ENCODE peak calls at places on chromosome 5, in four cellular contexts. N is cardiac muscle cell, F is pancreas, I is K562. Z is an unnamed sample.

GRCh38 chr5:39167973-39168345 is 51.4 kb downstream of the FYB1 start:
- DNase-seq in N (no peak), F (no peak), I (no peak), Z (no peak)

GRCh38 chr5:95782166-95782565 is 40.4 kb downstream of the GLRX start:
- DNase-seq in N (no peak), F (no peak), I (no peak), Z (no peak)

GRCh38 chr5:60652206-60652605 is 47.8 kb downstream of the DEPDC1B start:
- DNase-seq in N (peak), F (no peak), I (no peak), Z (no peak)

GRCh38 chr5:37722236-37723146 is 117.3 kb downstream of the GDNF start:
- DNase-seq in N (peak), F (no peak), I (no peak), Z (no peak)

GRCh38 chr5:148343049-148343413 is 7.7 kb downstream of the SPINK9 start:
- DNase-seq in N (no peak), F (no peak), I (peak), Z (no peak)

GRCh38 chr5:56003633-56004032 is 8.9 kb upstream of the IL6ST start:
- DNase-seq in N (peak), F (no peak), I (no peak), Z (no peak)

GRCh38 chr5:116479776-116480675 is 94.6 kb downstream of the SEMA6A start:
- DNase-seq in N (peak), F (no peak), I (no peak), Z (no peak)

GRCh38 chr5:60959156-60959555 is 14.2 kb downstream of the NDUFAF2 start:
- DNase-seq in N (peak), F (no peak), I (no peak), Z (no peak)

GRCh38 chr5:177403194-177403825 is 2.8 kb upstream of the PFN3 start:
- DNase-seq in N (no peak), F (no peak), I (no peak), Z (peak)

GRCh38 chr5:52999357-52999949 is 10.3 kb downstream of the ITGA2 start:
- DNase-seq in N (no peak), F (no peak), I (no peak), Z (no peak)

GRCh38 chr5:111127453-111128195 is 35.5 kb downstream of the WDR36 start:
- DNase-seq in N (no peak), F (no peak), I (no peak), Z (no peak)

GRCh38 chr5:69504036-69504435 is 11.4 kb downstream of the OCLN start:
- DNase-seq in N (no peak), F (no peak), I (no peak), Z (no peak)

GRCh38 chr5:10702040-10702629 is 58.9 kb downstream of the DAP start:
- DNase-seq in N (peak), F (peak), I (peak), Z (no peak)

GRCh38 chr5:171692106-171692505 is 93.5 kb upstream of the SMIM23 start:
- DNase-seq in N (no peak), F (no peak), I (no peak), Z (no peak)

GRCh38 chr5:67989457-67989856 is 226.1 kb upstream of the PIK3R1 start:
- DNase-seq in N (peak), F (no peak), I (no peak), Z (no peak)

DNA sequence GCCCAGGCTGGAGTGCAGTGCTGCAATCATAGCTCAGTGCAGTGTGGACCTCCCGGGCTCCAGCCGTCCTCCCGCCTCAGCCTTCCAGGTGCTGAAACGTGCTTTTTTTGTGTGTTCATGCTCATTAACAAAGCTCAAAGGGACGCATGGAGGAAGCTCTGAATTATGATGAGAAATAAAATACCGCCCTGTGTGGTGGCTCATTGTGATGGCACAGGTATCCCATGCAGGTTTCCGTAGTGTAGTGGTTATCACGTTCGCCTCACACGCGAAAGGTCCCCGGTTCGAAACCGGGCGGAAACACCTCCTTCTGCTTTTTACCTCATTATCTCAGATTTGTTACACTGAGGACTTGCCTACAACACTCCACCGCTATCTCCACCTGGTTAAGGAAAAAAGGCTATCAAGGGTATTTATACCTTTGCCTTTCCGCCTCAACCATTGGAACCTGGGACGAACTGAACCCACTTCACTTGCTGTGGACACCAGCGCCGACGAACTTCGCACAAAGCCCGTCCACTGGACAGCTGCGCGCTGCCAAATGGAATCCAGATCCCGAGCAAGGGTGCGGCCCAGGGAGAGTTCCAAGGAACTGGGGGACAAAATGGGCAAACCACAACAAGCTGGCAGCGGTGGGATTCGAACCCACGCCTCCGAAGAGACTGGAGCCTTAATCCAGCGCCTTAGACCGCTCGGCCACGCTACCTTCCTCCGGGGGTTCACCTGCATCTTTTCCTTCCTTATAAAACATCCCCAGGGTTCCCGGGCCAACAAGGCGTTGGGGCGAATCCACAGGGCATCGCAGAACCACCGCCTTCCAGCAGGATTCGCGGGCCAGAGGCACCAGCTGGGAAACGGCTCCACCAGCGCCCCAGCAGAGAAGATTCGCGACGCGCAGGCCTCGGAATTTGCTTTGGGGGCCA is 26.3 kb downstream of the OR2V2 start:
- DNase-seq in N (peak), F (no peak), I (peak), Z (no peak)
- TF ChIP-seq CTCF in N (no peak), F (no peak), I (no peak), Z (peak)

DNA sequence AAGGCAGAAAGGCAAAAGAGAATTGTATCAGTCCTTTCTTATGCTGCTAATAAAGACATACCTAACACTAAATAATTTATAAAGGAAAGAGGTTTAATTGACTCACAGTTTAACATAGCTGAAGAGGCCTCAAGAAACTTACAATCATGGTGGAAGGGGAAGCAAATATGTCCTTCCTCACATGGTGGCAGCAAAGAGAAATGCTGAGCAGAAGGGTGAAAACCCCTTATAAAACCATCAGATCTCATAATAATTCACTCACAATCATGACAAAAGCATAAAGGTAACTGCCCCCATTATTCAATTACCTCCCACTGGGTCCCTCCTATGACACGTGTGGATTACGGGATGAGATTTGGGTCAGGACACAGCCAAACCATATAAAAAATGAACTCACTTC is 312.5 kb upstream of the PTGER4 start:
- DNase-seq in N (peak), F (no peak), I (no peak), Z (no peak)
- TF ChIP-seq CTCF in N (peak), F (no peak), I (no peak), Z (no peak)

GRCh38 chr5:125654392-125654791 is 768.8 kb upstream of the GRAMD2B start:
- DNase-seq in N (no peak), F (no peak), I (no peak), Z (no peak)
- TF ChIP-seq CTCF in N (no peak), F (no peak), I (no peak), Z (no peak)

GRCh38 chr5:72117281-72117680 is 10.0 kb downstream of the MAP1B start:
- DNase-seq in N (no peak), F (no peak), I (no peak), Z (no peak)

GRCh38 chr5:72109625-72110024 is 2.4 kb downstream of the MAP1B start:
- DNase-seq in N (peak), F (no peak), I (no peak), Z (no peak)

GRCh38 chr5:72110401-72111013 is 3.2 kb downstream of the MAP1B start:
- DNase-seq in N (peak), F (no peak), I (no peak), Z (no peak)

GRCh38 chr5:72115277-72115676 is 8.0 kb downstream of the MAP1B start:
- DNase-seq in N (no peak), F (no peak), I (no peak), Z (no peak)

DNA sequence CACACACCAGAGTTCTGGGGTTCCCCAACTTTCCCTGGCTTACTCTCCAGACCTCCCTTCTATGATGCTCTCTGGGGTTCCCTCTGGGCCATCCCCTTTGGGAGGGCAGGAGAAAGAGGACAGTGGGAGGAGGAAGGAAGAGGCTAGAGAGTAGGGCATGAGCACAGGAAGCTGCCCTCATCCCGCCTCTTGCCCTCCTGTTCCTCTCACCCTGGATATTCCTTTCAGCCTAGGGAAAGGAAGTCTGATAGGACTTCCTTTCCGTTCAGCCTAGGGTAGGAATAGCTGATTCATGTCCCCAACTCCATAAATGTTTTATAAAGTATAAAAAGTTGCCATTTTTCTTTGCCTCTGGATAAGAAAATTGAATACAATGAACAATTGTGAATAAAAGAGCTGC is 7.4 kb downstream of the MAP1B start:
- DNase-seq in N (no peak), F (no peak), I (no peak), Z (no peak)
- TF ChIP-seq CTCF in N (no peak), F (no peak), I (no peak), Z (no peak)

DNA sequence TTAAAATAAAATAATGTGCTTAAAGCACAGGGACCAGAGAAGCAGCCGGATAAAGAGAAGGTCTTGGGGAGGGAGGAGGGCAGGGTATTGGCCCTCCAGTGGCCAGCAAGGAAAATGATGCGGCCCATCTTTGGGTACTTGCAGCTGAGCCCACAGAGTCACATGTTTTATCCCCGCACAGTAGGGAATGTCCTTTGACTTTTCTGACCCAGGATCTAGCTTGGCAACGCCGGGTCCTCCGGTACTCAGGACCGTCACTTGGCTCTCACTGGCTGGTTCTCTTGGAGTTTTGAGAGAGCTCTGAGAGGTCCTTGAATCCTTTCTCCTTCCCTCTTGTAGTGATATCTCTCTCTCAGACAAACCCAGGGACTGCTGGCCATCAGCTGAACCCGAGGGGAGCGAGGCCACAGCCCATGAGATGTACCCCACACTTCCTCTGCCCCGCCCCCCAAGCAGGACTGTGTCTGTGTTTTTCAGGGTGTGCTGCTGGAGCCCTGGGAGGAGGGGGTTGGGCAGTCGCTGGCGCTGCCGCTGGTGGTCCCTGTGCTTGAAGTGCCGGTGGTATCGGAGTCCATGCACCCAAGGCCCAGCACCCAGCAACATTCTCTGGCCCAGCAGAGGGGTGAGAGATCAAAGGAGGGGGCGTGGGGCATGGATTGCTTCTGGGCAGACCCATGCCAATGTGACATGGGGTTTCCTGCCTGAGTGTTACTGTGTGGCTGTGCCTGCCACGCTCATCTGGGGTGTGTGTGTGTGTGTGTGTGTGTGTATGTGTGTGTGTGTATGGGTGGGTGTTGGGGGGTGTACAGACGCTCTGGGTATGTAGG is 35.5 kb upstream of the HSPA9 start:
- DNase-seq in N (peak), F (no peak), I (no peak), Z (peak)
- TF ChIP-seq CTCF in N (peak), F (no peak), I (peak), Z (peak)

DNA sequence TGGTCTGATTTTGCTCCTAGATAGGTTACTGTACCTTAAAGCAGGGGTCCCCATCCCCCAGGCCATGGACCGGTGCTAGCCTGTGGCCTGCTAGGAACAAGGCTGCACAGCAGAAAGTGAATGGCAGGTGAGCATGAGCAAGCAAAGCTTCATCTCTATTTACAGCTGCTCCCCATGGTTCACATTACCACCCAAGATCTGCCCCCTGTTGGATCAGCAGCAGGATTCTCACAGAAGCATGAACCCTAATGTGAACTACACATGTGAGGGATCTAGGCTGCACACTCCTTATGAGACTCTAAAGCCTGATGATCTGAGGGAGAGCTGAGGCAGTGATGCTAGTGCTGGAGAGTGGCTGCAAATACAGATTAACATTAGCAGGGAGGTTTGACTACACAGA is 78.1 kb downstream of the DRD1 start:
- DNase-seq in N (no peak), F (no peak), I (no peak), Z (no peak)
- TF ChIP-seq CTCF in N (no peak), F (no peak), I (no peak), Z (no peak)

GRCh38 chr5:22242532-22242931 is 610.6 kb downstream of the CDH12 start:
- DNase-seq in N (no peak), F (no peak), I (no peak), Z (no peak)
- TF ChIP-seq CTCF in N (no peak), F (no peak), I (no peak), Z (peak)

GRCh38 chr5:1108008-1108864 is 3.6 kb downstream of the SLC12A7 start:
- DNase-seq in N (no peak), F (no peak), I (no peak), Z (no peak)

GRCh38 chr5:1106385-1107166 is 5.3 kb downstream of the SLC12A7 start:
- DNase-seq in N (no peak), F (no peak), I (no peak), Z (no peak)

GRCh38 chr5:1108865-1109174 is 3.0 kb downstream of the SLC12A7 start:
- DNase-seq in N (no peak), F (no peak), I (no peak), Z (no peak)

GRCh38 chr5:1105350-1106265 is 6.3 kb downstream of the SLC12A7 start:
- DNase-seq in N (no peak), F (peak), I (peak), Z (no peak)

GRCh38 chr5:1107167-1108007 is 4.5 kb downstream of the SLC12A7 start:
- DNase-seq in N (no peak), F (no peak), I (no peak), Z (no peak)
- TF ChIP-seq CTCF in N (no peak), F (no peak), I (no peak), Z (no peak)

GRCh38 chr5:125109293-125109692 is 362.9 kb upstream of the ZNF608 start:
- DNase-seq in N (no peak), F (no peak), I (no peak), Z (no peak)
- TF ChIP-seq CTCF in N (no peak), F (no peak), I (no peak), Z (no peak)